ENCODE peak calls at places on chromosomes 1 and 21, in ten cellular contexts. One of them, this sample, is unnamed.

GRCh38 chr21:39182484-39183271 is 573 bp downstream of the PSMG1 start:
- DNase-seq in stomach: no peak
- DNase-seq in suprapubic skin: no peak
- DNase-seq in ovary: no peak
- DNase-seq in K562: no peak
- DNase-seq in esophagus muscularis mucosa: no peak
- DNase-seq in tibial nerve: no peak
- DNase-seq in transverse colon: peak
- DNase-seq in HepG2: no peak
- DNase-seq in H1: no peak
- DNase-seq in this sample: peak

GRCh38 chr1:169696273-169697100 is 14.9 kb downstream of the SELL start:
- DNase-seq in suprapubic skin: no peak
- DNase-seq in esophagus muscularis mucosa: no peak
- DNase-seq in ovary: no peak
- DNase-seq in stomach: no peak
- DNase-seq in HepG2: no peak
- DNase-seq in tibial nerve: no peak
- DNase-seq in H1: no peak
- DNase-seq in K562: no peak
- DNase-seq in transverse colon: no peak
- DNase-seq in this sample: no peak

GRCh38 chr1:184724843-184725242 is 29.8 kb downstream of the EDEM3 start:
- DNase-seq in tibial nerve: no peak
- DNase-seq in stomach: no peak
- DNase-seq in H1: no peak
- DNase-seq in suprapubic skin: no peak
- DNase-seq in ovary: no peak
- DNase-seq in esophagus muscularis mucosa: no peak
- DNase-seq in K562: no peak
- DNase-seq in HepG2: no peak
- DNase-seq in transverse colon: no peak
- DNase-seq in this sample: no peak

GRCh38 chr21:24658926-24659325 is 948.4 kb downstream of the MRPL39 start:
- DNase-seq in suprapubic skin: no peak
- DNase-seq in HepG2: no peak
- DNase-seq in K562: no peak
- DNase-seq in esophagus muscularis mucosa: no peak
- DNase-seq in ovary: no peak
- DNase-seq in transverse colon: no peak
- DNase-seq in H1: no peak
- DNase-seq in stomach: no peak
- DNase-seq in tibial nerve: no peak
- DNase-seq in this sample: no peak

GRCh38 chr1:13941315-13941714 is 241.3 kb downstream of the PRDM2 start:
- DNase-seq in transverse colon: no peak
- DNase-seq in HepG2: no peak
- DNase-seq in ovary: no peak
- DNase-seq in H1: no peak
- DNase-seq in stomach: no peak
- DNase-seq in esophagus muscularis mucosa: peak
- DNase-seq in K562: no peak
- DNase-seq in tibial nerve: no peak
- DNase-seq in suprapubic skin: no peak
- DNase-seq in this sample: no peak

GRCh38 chr1:183180634-183181056 is 5.4 kb upstream of the LAMC2 start:
- DNase-seq in H1: no peak
- DNase-seq in HepG2: no peak
- DNase-seq in suprapubic skin: no peak
- DNase-seq in ovary: no peak
- DNase-seq in esophagus muscularis mucosa: no peak
- DNase-seq in tibial nerve: no peak
- DNase-seq in stomach: no peak
- DNase-seq in transverse colon: peak
- DNase-seq in K562: no peak
- DNase-seq in this sample: no peak

GRCh38 chr1:223828162-223828848 is 17.4 kb downstream of the TP53BP2 start:
- DNase-seq in ovary: no peak
- DNase-seq in HepG2: no peak
- DNase-seq in tibial nerve: no peak
- DNase-seq in esophagus muscularis mucosa: no peak
- DNase-seq in transverse colon: no peak
- DNase-seq in stomach: no peak
- DNase-seq in H1: no peak
- DNase-seq in K562: no peak
- DNase-seq in suprapubic skin: no peak
- DNase-seq in this sample: no peak

GRCh38 chr1:150813028-150813707 is 5.1 kb upstream of the CTSK start:
- DNase-seq in K562: peak
- DNase-seq in esophagus muscularis mucosa: no peak
- DNase-seq in stomach: peak
- DNase-seq in ovary: peak
- DNase-seq in HepG2: peak
- DNase-seq in tibial nerve: peak
- DNase-seq in H1: peak
- DNase-seq in transverse colon: peak
- DNase-seq in suprapubic skin: peak
- DNase-seq in this sample: peak

GRCh38 chr1:215376544-215377264 is 190.4 kb upstream of the KCTD3 start:
- DNase-seq in ovary: no peak
- DNase-seq in K562: no peak
- DNase-seq in transverse colon: no peak
- DNase-seq in H1: no peak
- DNase-seq in stomach: no peak
- DNase-seq in tibial nerve: no peak
- DNase-seq in HepG2: no peak
- DNase-seq in suprapubic skin: no peak
- DNase-seq in esophagus muscularis mucosa: no peak
- DNase-seq in this sample: no peak

GRCh38 chr21:37704751-37705150 is 211.5 kb downstream of the KCNJ6 start:
- DNase-seq in K562: no peak
- DNase-seq in tibial nerve: no peak
- DNase-seq in HepG2: no peak
- DNase-seq in esophagus muscularis mucosa: no peak
- DNase-seq in transverse colon: no peak
- DNase-seq in stomach: no peak
- DNase-seq in suprapubic skin: no peak
- DNase-seq in H1: no peak
- DNase-seq in ovary: no peak
- DNase-seq in this sample: no peak

GRCh38 chr1:169390303-169390702 is 22.3 kb downstream of the BLZF1 start:
- DNase-seq in tibial nerve: no peak
- DNase-seq in HepG2: no peak
- DNase-seq in transverse colon: no peak
- DNase-seq in K562: no peak
- DNase-seq in suprapubic skin: no peak
- DNase-seq in stomach: no peak
- DNase-seq in H1: no peak
- DNase-seq in esophagus muscularis mucosa: no peak
- DNase-seq in ovary: no peak
- DNase-seq in this sample: no peak

GRCh38 chr1:188715566-188715965 is 1762.1 kb downstream of the BRINP3 start:
- DNase-seq in tibial nerve: no peak
- DNase-seq in stomach: no peak
- DNase-seq in esophagus muscularis mucosa: no peak
- DNase-seq in K562: no peak
- DNase-seq in transverse colon: no peak
- DNase-seq in suprapubic skin: no peak
- DNase-seq in H1: no peak
- DNase-seq in ovary: no peak
- DNase-seq in HepG2: peak
- DNase-seq in this sample: no peak

GRCh38 chr1:998905-999796 is 746 bp downstream of the HES4 start:
- DNase-seq in K562: peak
- DNase-seq in esophagus muscularis mucosa: no peak
- DNase-seq in suprapubic skin: peak
- DNase-seq in HepG2: no peak
- DNase-seq in transverse colon: no peak
- DNase-seq in H1: no peak
- DNase-seq in tibial nerve: no peak
- DNase-seq in ovary: no peak
- DNase-seq in stomach: no peak
- DNase-seq in this sample: peak

GRCh38 chr1:61741682-61742619 is at the start of gene PATJ:
- DNase-seq in tibial nerve: peak
- DNase-seq in HepG2: peak
- DNase-seq in transverse colon: peak
- DNase-seq in H1: peak
- DNase-seq in ovary: peak
- DNase-seq in esophagus muscularis mucosa: no peak
- DNase-seq in K562: no peak
- DNase-seq in suprapubic skin: peak
- DNase-seq in stomach: peak
- DNase-seq in this sample: peak

GRCh38 chr1:152440635-152441471 is 26.8 kb upstream of the CRNN start:
- DNase-seq in esophagus muscularis mucosa: peak
- DNase-seq in suprapubic skin: no peak
- DNase-seq in ovary: peak
- DNase-seq in H1: no peak
- DNase-seq in transverse colon: peak
- DNase-seq in tibial nerve: peak
- DNase-seq in K562: peak
- DNase-seq in HepG2: peak
- DNase-seq in stomach: peak
- DNase-seq in this sample: peak
- TF ChIP-seq EP300 in esophagus muscularis mucosa: no peak
- TF ChIP-seq EP300 in suprapubic skin: no peak
- TF ChIP-seq EP300 in ovary: no peak
- TF ChIP-seq EP300 in H1: no peak
- TF ChIP-seq EP300 in transverse colon: no peak
- TF ChIP-seq EP300 in tibial nerve: no peak
- TF ChIP-seq EP300 in K562: no peak
- TF ChIP-seq EP300 in HepG2: no peak
- TF ChIP-seq EP300 in stomach: no peak
- TF ChIP-seq EP300 in this sample: no peak

DNA sequence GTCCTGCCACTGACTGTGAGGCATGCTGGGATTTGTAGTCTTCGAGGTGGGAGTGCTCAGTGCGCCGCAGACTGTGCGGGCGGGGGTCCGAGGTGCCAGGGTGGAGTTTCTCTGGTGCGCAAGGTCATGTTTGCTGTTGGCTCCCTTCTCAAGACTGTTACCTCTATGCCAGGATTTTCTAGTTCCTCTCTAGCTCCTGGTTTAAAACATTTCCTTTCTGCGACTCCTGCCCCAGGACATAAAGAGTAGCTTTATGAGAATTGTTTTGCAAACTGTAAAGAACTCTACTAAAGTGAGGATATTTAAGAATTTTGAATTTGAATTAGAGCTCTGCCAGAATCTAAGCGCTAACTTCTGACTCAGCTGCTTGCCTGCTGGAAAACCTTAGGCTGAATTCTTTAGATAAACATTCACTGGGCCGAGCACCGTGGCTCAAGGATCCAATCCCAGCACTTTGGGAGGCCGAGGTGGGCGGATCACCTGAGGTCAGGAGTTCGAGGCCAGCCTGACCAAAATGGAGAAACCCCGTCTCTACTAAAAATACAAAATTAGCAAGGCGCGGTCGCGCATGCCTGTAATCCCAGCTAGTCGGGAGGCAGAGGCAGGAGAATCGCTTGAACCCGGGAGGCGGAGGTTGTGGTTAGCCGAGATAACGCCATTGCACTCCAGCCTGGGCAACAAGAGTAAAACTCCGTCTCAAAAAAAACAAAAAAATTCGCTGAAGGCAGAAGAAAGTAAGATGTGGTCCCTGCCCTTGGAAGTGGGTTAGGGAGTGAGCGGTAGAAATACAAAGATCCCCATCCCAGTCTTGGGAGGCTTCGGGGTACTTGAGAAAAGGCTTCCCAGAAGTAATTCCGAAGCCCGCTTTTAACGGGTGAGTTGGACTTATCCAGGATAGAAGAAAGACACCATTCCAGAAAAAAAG is 992 bp upstream of the USP48 start:
- DNase-seq in stomach: peak
- DNase-seq in HepG2: peak
- DNase-seq in suprapubic skin: no peak
- DNase-seq in esophagus muscularis mucosa: no peak
- DNase-seq in H1: peak
- DNase-seq in tibial nerve: no peak
- DNase-seq in ovary: peak
- DNase-seq in transverse colon: peak
- DNase-seq in K562: peak
- DNase-seq in this sample: no peak
- TF ChIP-seq EP300 in stomach: no peak
- TF ChIP-seq EP300 in HepG2: no peak
- TF ChIP-seq EP300 in suprapubic skin: no peak
- TF ChIP-seq EP300 in esophagus muscularis mucosa: no peak
- TF ChIP-seq EP300 in H1: no peak
- TF ChIP-seq EP300 in tibial nerve: peak
- TF ChIP-seq EP300 in ovary: no peak
- TF ChIP-seq EP300 in transverse colon: no peak
- TF ChIP-seq EP300 in K562: no peak
- TF ChIP-seq EP300 in this sample: no peak

GRCh38 chr1:213899413-213899812 is 88.4 kb upstream of the PROX1 start:
- DNase-seq in esophagus muscularis mucosa: no peak
- DNase-seq in transverse colon: no peak
- DNase-seq in K562: no peak
- DNase-seq in suprapubic skin: no peak
- DNase-seq in tibial nerve: no peak
- DNase-seq in H1: no peak
- DNase-seq in HepG2: no peak
- DNase-seq in stomach: no peak
- DNase-seq in ovary: no peak
- DNase-seq in this sample: no peak

GRCh38 chr1:213908521-213908920 is 79.3 kb upstream of the PROX1 start:
- DNase-seq in HepG2: no peak
- DNase-seq in esophagus muscularis mucosa: no peak
- DNase-seq in ovary: no peak
- DNase-seq in suprapubic skin: no peak
- DNase-seq in H1: no peak
- DNase-seq in stomach: no peak
- DNase-seq in K562: no peak
- DNase-seq in transverse colon: no peak
- DNase-seq in tibial nerve: no peak
- DNase-seq in this sample: no peak

GRCh38 chr1:213905315-213905714 is 82.5 kb upstream of the PROX1 start:
- DNase-seq in stomach: peak
- DNase-seq in H1: no peak
- DNase-seq in esophagus muscularis mucosa: no peak
- DNase-seq in HepG2: no peak
- DNase-seq in ovary: no peak
- DNase-seq in transverse colon: no peak
- DNase-seq in suprapubic skin: no peak
- DNase-seq in K562: no peak
- DNase-seq in tibial nerve: no peak
- DNase-seq in this sample: no peak
- TF ChIP-seq EP300 in stomach: no peak
- TF ChIP-seq EP300 in H1: no peak
- TF ChIP-seq EP300 in esophagus muscularis mucosa: no peak
- TF ChIP-seq EP300 in HepG2: no peak
- TF ChIP-seq EP300 in ovary: no peak
- TF ChIP-seq EP300 in transverse colon: no peak
- TF ChIP-seq EP300 in suprapubic skin: no peak
- TF ChIP-seq EP300 in K562: no peak
- TF ChIP-seq EP300 in tibial nerve: no peak
- TF ChIP-seq EP300 in this sample: no peak

DNA sequence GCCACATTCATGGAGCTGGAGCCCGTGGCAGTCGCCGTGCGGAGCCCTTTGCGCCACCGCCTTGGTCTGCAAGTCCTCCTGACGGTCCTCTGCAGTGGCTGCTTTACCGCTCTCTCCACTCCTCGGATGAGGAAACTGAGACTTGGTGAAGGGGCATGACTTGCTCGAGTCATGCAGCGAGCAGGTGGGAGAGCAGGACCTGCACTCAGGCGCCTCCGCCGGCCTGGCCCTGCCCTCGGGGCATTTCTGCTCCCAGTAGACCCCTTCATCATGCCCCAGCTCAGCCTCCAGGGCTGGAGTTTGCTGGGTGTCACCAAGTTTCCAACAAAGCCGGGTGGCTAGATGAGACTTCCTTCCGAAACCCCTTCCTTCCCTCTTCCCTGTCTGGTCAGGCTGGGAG is 100.0 kb upstream of the TARDBP start:
- DNase-seq in K562: no peak
- DNase-seq in H1: no peak
- DNase-seq in transverse colon: no peak
- DNase-seq in suprapubic skin: no peak
- DNase-seq in HepG2: no peak
- DNase-seq in ovary: no peak
- DNase-seq in stomach: no peak
- DNase-seq in tibial nerve: no peak
- DNase-seq in esophagus muscularis mucosa: no peak
- DNase-seq in this sample: no peak
- TF ChIP-seq EP300 in K562: no peak
- TF ChIP-seq EP300 in H1: no peak
- TF ChIP-seq EP300 in transverse colon: no peak
- TF ChIP-seq EP300 in suprapubic skin: no peak
- TF ChIP-seq EP300 in HepG2: no peak
- TF ChIP-seq EP300 in ovary: no peak
- TF ChIP-seq EP300 in stomach: no peak
- TF ChIP-seq EP300 in tibial nerve: no peak
- TF ChIP-seq EP300 in esophagus muscularis mucosa: no peak
- TF ChIP-seq EP300 in this sample: no peak

This sample was measured in sigmoid colon.